ENCODE peak calls at places on chromosome 1, in eight cellular contexts. A, O, G, L, S, E, W and T are unnamed samples. For H3K4me1, the result is how much of the 10 kb centered on the place peaks cover.

GRCh38 chr1:2819429-2819828 is 17.9 kb upstream of the TTC34 start:
- DNase-seq in A (no peak), O (no peak), G (no peak), L (no peak), S (no peak), E (no peak), W (no peak), T (no peak)

GRCh38 chr1:187928288-187928687 is 1099.5 kb downstream of the PLA2G4A start:
- DNase-seq in A (no peak), O (no peak), G (no peak), L (no peak), S (no peak), E (peak), W (no peak), T (no peak)

GRCh38 chr1:39255212-39255611 is 50.7 kb downstream of the MACF1 start:
- DNase-seq in A (no peak), O (no peak), G (no peak), L (no peak), S (no peak), E (no peak), W (no peak), T (no peak)

GRCh38 chr1:27408151-27408550 is 15.7 kb downstream of the GPR3 start:
- DNase-seq in A (no peak), O (no peak), G (no peak), L (no peak), S (no peak), E (no peak), W (no peak), T (no peak)

GRCh38 chr1:4140241-4140640 is 240.2 kb upstream of the C1orf174 start:
- DNase-seq in A (no peak), O (no peak), G (no peak), L (peak), S (no peak), E (no peak), W (no peak), T (no peak)

GRCh38 chr1:212618466-212619210 is 10.1 kb downstream of the ATF3 start:
- DNase-seq in A (no peak), O (no peak), G (no peak), L (no peak), S (no peak), E (no peak), W (no peak), T (no peak)

GRCh38 chr1:116498789-116499628 is 71.8 kb downstream of the CD58 start:
- DNase-seq in A (no peak), O (no peak), G (no peak), L (no peak), S (no peak), E (peak), W (peak), T (no peak)

GRCh38 chr1:171595324-171595723 is 26.7 kb upstream of the MYOCOS start:
- DNase-seq in A (no peak), O (no peak), G (no peak), L (no peak), S (no peak), E (no peak), W (no peak), T (no peak)

GRCh38 chr1:66288048-66288447 is 245.9 kb upstream of the SGIP1 start:
- DNase-seq in A (no peak), O (no peak), G (no peak), L (no peak), S (no peak), E (no peak), W (no peak), T (no peak)

GRCh38 chr1:89635825-89636815 is 3.2 kb downstream of the LRRC8C start:
- DNase-seq in A (no peak), O (no peak), G (no peak), L (no peak), S (no peak), E (no peak), W (no peak), T (no peak)

GRCh38 chr1:183285746-183286145 is 99.7 kb downstream of the LAMC2 start:
- DNase-seq in A (no peak), O (no peak), G (no peak), L (no peak), S (no peak), E (no peak), W (no peak), T (no peak)

GRCh38 chr1:157135070-157135469 is 3.1 kb downstream of the ETV3 start:
- DNase-seq in A (no peak), O (no peak), G (no peak), L (no peak), S (no peak), E (no peak), W (no peak), T (no peak)

GRCh38 chr1:191839891-191840290 is 318.4 kb upstream of the RGS18 start:
- DNase-seq in A (no peak), O (no peak), G (no peak), L (no peak), S (no peak), E (no peak), W (no peak), T (no peak)

GRCh38 chr1:67563684-67564083 is 121.3 kb upstream of the GADD45A start:
- DNase-seq in A (no peak), O (no peak), G (no peak), L (no peak), S (no peak), E (no peak), W (no peak), T (no peak)

GRCh38 chr1:71919812-71920509 is 362.4 kb downstream of the NEGR1 start:
- DNase-seq in A (no peak), O (no peak), G (no peak), L (no peak), S (no peak), E (no peak), W (no peak), T (no peak)

GRCh38 chr1:59730759-59731478 is 83.8 kb upstream of the HOOK1 start:
- DNase-seq in A (no peak), O (peak), G (peak), L (peak), S (no peak), E (no peak), W (peak), T (peak)

GRCh38 chr1:179708434-179709195 is 34.5 kb upstream of the FAM163A start:
- DNase-seq in A (no peak), O (no peak), G (no peak), L (no peak), S (no peak), E (no peak), W (no peak), T (no peak)

GRCh38 chr1:207319207-207319606 is 2.3 kb upstream of the CD55 start:
- DNase-seq in A (no peak), O (no peak), G (no peak), L (no peak), S (no peak), E (no peak), W (no peak), T (no peak)

GRCh38 chr1:158286487-158286886 is 3.2 kb upstream of the CD1C start:
- DNase-seq in A (no peak), O (no peak), G (no peak), L (no peak), S (no peak), E (no peak), W (no peak), T (no peak)

GRCh38 chr1:79259390-79260336 is 253.1 kb upstream of the ADGRL4 start:
- DNase-seq in A (no peak), O (no peak), G (no peak), L (no peak), S (no peak), E (peak), W (no peak), T (no peak)

GRCh38 chr1:31422505-31423319 is 9.7 kb downstream of the SERINC2 start:
- DNase-seq in A (peak), O (peak), G (peak), L (peak), S (peak), E (peak), W (peak), T (peak)

GRCh38 chr1:35544976-35545375 is 12.2 kb downstream of the KIAA0319L start:
- DNase-seq in A (no peak), O (no peak), G (no peak), L (no peak), S (peak), E (peak), W (peak), T (no peak)

GRCh38 chr1:205533729-205534443 is 29.4 kb downstream of the CDK18 start:
- DNase-seq in A (no peak), O (no peak), G (no peak), L (peak), S (no peak), E (no peak), W (no peak), T (no peak)

GRCh38 chr1:150535511-150536281 is 13.5 kb upstream of the ADAMTSL4 start:
- DNase-seq in A (no peak), O (no peak), G (no peak), L (peak), S (no peak), E (no peak), W (no peak), T (no peak)

GRCh38 chr1:57407941-57408340 is 15.9 kb downstream of the DAB1 start:
- DNase-seq in A (no peak), O (no peak), G (no peak), L (no peak), S (no peak), E (peak), W (no peak), T (no peak)

GRCh38 chr1:57404914-57405313 is 18.9 kb downstream of the DAB1 start:
- DNase-seq in A (no peak), O (no peak), G (no peak), L (no peak), S (no peak), E (no peak), W (no peak), T (no peak)

GRCh38 chr1:57410532-57410931 is 13.3 kb downstream of the DAB1 start:
- DNase-seq in A (no peak), O (no peak), G (no peak), L (no peak), S (no peak), E (no peak), W (no peak), T (no peak)

GRCh38 chr1:57403201-57403600 is 20.7 kb downstream of the DAB1 start:
- DNase-seq in A (no peak), O (no peak), G (no peak), L (no peak), S (no peak), E (no peak), W (no peak), T (no peak)

DNA sequence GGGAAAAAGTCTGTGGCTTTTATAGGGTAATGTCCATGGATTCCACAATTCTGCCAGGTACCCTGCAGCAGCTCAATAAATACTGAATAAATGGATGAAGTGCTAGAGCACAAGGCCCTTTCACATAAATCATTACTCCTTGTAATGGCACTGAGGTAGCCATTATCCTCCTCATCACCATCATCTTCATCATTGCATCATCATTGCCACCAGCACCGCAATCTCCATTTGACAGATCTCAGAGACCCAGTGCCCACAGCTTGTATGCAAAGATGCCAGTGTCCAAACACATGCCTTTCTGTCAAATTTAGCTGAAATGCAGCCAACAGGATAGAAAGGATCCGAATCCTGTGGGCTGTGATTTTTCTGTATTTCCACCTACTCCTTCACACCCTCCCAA is 17.4 kb downstream of the DAB1 start:
- DNase-seq in A (no peak), O (no peak), G (no peak), L (no peak), S (no peak), E (no peak), W (no peak), T (no peak)
- H3K4me1 ChIP-seq in A (under half), O (under half), G (under half), L (under half), S (under half), E (under half), W (under half), T (under half)

GRCh38 chr1:98487620-98488019 is 173.9 kb upstream of the SNX7 start:
- DNase-seq in A (no peak), O (no peak), G (no peak), L (no peak), S (no peak), E (no peak), W (no peak), T (no peak)

GRCh38 chr1:98493469-98493868 is 168.1 kb upstream of the SNX7 start:
- DNase-seq in A (no peak), O (no peak), G (no peak), L (no peak), S (no peak), E (no peak), W (no peak), T (no peak)

GRCh38 chr1:98490099-98490498 is 171.4 kb upstream of the SNX7 start:
- DNase-seq in A (no peak), O (no peak), G (no peak), L (no peak), S (no peak), E (no peak), W (no peak), T (no peak)
- H3K4me1 ChIP-seq in A (under half), O (under half), G (under half), L (under half), S (under half), E (under half), W (under half), T (under half)

GRCh38 chr1:40709802-40710278 is 18.3 kb downstream of the NFYC start:
- DNase-seq in A (no peak), O (no peak), G (no peak), L (no peak), S (no peak), E (no peak), W (no peak), T (no peak)
- H3K4me1 ChIP-seq in A (under half), O (under half), G (half or more), L (under half), S (under half), E (under half), W (under half), T (half or more)

GRCh38 chr1:44811714-44812151 is 3.4 kb downstream of the BTBD19 start:
- DNase-seq in A (no peak), O (peak), G (no peak), L (peak), S (no peak), E (no peak), W (no peak), T (peak)
- H3K4me1 ChIP-seq in A (half or more), O (under half), G (half or more), L (under half), S (half or more), E (under half), W (under half), T (half or more)